ENCODE peak calls at places on chromosomes 16 and 17, in four cellular contexts. I, W, C and F are unnamed samples.

GRCh38 chr17:47810200-47810821 is 11.3 kb downstream of the OSBPL7 start:
- DNase-seq in I (no peak), W (peak; percentile 70), C (peak; percentile 74), F (no peak)

GRCh38 chr16:81453091-81453728 is 8.6 kb downstream of the CMIP start:
- DNase-seq in I (no peak), W (no peak), C (no peak), F (no peak)

GRCh38 chr17:21029032-21029431 is 13.8 kb downstream of the USP22 start:
- DNase-seq in I (no peak), W (no peak), C (no peak), F (no peak)

GRCh38 chr17:74833501-74834361 is 26.0 kb downstream of the GRIN2C start:
- DNase-seq in I (no peak), W (no peak), C (no peak), F (no peak)

GRCh38 chr16:82639666-82640336 is 13.0 kb downstream of the CDH13 start:
- DNase-seq in I (peak; percentile 47), W (peak; percentile 63), C (peak; percentile 46), F (no peak)

GRCh38 chr16:77788196-77789084 is at the start of gene VAT1L:
- DNase-seq in I (peak; percentile 60), W (no peak), C (no peak), F (no peak)

GRCh38 chr17:79622201-79622601 is 11.3 kb upstream of the RBFOX3 start:
- DNase-seq in I (no peak), W (no peak), C (no peak), F (no peak)

GRCh38 chr16:3047387-3047720 is 993 bp downstream of the MMP25 start:
- DNase-seq in I (no peak), W (no peak), C (no peak), F (no peak)

GRCh38 chr17:56661906-56662305 is 68.4 kb downstream of the NOG start:
- DNase-seq in I (no peak), W (no peak), C (no peak), F (no peak)

GRCh38 chr17:2996208-2996855 is 67.1 kb downstream of the OR1D5 start:
- DNase-seq in I (no peak), W (no peak), C (no peak), F (no peak)

GRCh38 chr16:30526137-30526822 is at the start of gene ZNF768:
- DNase-seq in I (peak; percentile 80), W (peak; percentile 91), C (peak; percentile 38), F (no peak)

GRCh38 chr16:49483651-49484451 is 110.2 kb downstream of the C16orf78 start:
- DNase-seq in I (no peak), W (no peak), C (no peak), F (no peak)

GRCh38 chr16:18983565-18984424 is at the start of gene TMC7:
- DNase-seq in I (peak; percentile 90), W (peak; percentile 90), C (peak; percentile 91), F (no peak)

GRCh38 chr17:14318906-14319205 is 18.0 kb downstream of the HS3ST3B1 start:
- DNase-seq in I (no peak), W (no peak), C (no peak), F (no peak)

GRCh38 chr17:21539146-21539545 is 153.2 kb upstream of the KCNJ18 start:
- DNase-seq in I (no peak), W (no peak), C (no peak), F (no peak)

GRCh38 chr17:44324092-44324570 is 492 bp downstream of the SLC25A39 start:
- DNase-seq in I (no peak), W (no peak), C (no peak), F (no peak)

GRCh38 chr17:1366234-1366633 is 33.8 kb downstream of the YWHAE start:
- DNase-seq in I (no peak), W (no peak), C (no peak), F (no peak)

GRCh38 chr17:51585514-51586104 is 325.3 kb downstream of the UTP18 start:
- DNase-seq in I (peak; percentile 25), W (no peak), C (peak; percentile 30), F (no peak)

GRCh38 chr17:81528651-81529436 is 667 bp downstream of the FSCN2 start:
- DNase-seq in I (no peak), W (no peak), C (no peak), F (no peak)

GRCh38 chr16:66832661-66833305 is 2.0 kb upstream of the NAE1 start:
- DNase-seq in I (peak; percentile 5), W (no peak), C (no peak), F (no peak)

GRCh38 chr17:79036609-79037008 is 12.6 kb downstream of the C1QTNF1 start:
- DNase-seq in I (no peak), W (no peak), C (no peak), F (no peak)

GRCh38 chr16:10846213-10846998 is 27.8 kb upstream of the TVP23A start:
- DNase-seq in I (no peak), W (no peak), C (no peak), F (no peak)

GRCh38 chr17:8606415-8606814 is 24.1 kb downstream of the MYH10 start:
- DNase-seq in I (no peak), W (no peak), C (no peak), F (no peak)

GRCh38 chr16:79950932-79951719 is 350.6 kb upstream of the MAF start:
- DNase-seq in I (no peak), W (no peak), C (no peak), F (no peak)

GRCh38 chr17:62933986-62934385 is 32.0 kb upstream of the TANC2 start:
- DNase-seq in I (no peak), W (no peak), C (no peak), F (no peak)

GRCh38 chr16:57403965-57404817 is at the start of gene CCL17:
- DNase-seq in I (no peak), W (no peak), C (no peak), F (no peak)

GRCh38 chr16:11662582-11662981 is 5.7 kb upstream of the SNN start:
- DNase-seq in I (no peak), W (no peak), C (no peak), F (no peak)

GRCh38 chr17:67421869-67422273 is 44.8 kb downstream of the PITPNC1 start:
- DNase-seq in I (no peak), W (no peak), C (peak; percentile 39), F (peak; percentile 61)

GRCh38 chr17:42679492-42680330 is 1.9 kb downstream of the CCR10 start:
- DNase-seq in I (peak; percentile 76), W (peak; percentile 44), C (no peak), F (no peak)

GRCh38 chr17:42677921-42678781 is 1.4 kb upstream of the PLEKHH3 start:
- DNase-seq in I (peak; percentile 78), W (peak; percentile 88), C (peak; percentile 98), F (no peak)

GRCh38 chr17:42677012-42677857 is 441 bp upstream of the PLEKHH3 start:
- DNase-seq in I (peak; percentile 96), W (peak; percentile 95), C (peak; percentile 99), F (peak; percentile 99)

GRCh38 chr17:42680331-42680808 is 1.3 kb downstream of the CCR10 start:
- DNase-seq in I (no peak), W (peak; percentile 68), C (no peak), F (no peak)

DNA sequence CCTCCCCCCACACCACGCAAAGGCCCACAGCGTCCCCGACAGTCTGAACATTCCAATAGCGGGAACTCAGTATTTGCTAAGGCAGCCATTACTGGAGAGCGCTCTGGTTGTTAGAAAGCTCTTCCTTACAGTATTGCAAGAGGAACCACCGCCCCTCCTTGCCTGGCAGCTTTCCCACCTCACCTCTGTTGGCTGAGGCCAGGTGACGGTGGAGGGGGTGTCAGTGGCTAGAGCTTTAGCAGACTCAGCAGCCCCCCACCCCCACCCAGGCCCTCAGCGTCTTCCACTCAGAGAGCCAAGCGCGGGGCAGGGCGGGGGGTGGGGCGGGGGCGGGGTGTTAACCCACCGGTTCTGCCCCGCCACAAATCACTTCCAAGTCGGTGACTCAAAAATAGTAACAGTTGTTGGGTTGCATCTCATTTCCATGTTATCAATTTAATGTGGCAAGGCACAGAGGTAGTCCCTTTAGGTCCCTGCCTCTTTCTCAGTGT is 2.3 kb upstream of the PLEKHH3 start:
- DNase-seq in I (no peak), W (peak; percentile 46), C (peak; percentile 66), F (no peak)
- TF ChIP-seq TARDBP in I (no peak), W (no peak), C (no peak), F (no peak)

GRCh38 chr16:56364865-56365264 is 60.5 kb downstream of the AMFR start:
- DNase-seq in I (no peak), W (no peak), C (no peak), F (no peak)
- TF ChIP-seq TARDBP in I (no peak), W (no peak), C (no peak), F (no peak)

GRCh38 chr17:77675411-77675810 is 283.1 kb upstream of the TNRC6C start:
- DNase-seq in I (no peak), W (no peak), C (no peak), F (no peak)

GRCh38 chr17:77675816-77676799 is 282.4 kb upstream of the TNRC6C start:
- DNase-seq in I (no peak), W (no peak), C (no peak), F (no peak)

GRCh38 chr17:77679589-77679988 is 278.9 kb upstream of the TNRC6C start:
- DNase-seq in I (no peak), W (no peak), C (no peak), F (no peak)

GRCh38 chr17:77677210-77677609 is 281.3 kb upstream of the TNRC6C start:
- DNase-seq in I (no peak), W (no peak), C (no peak), F (no peak)

GRCh38 chr17:77677637-77678036 is 280.9 kb upstream of the TNRC6C start:
- DNase-seq in I (no peak), W (no peak), C (no peak), F (no peak)
- TF ChIP-seq TARDBP in I (no peak), W (no peak), C (no peak), F (no peak)

GRCh38 chr16:50743575-50744225 is 1.8 kb downstream of the CYLD start:
- DNase-seq in I (no peak), W (no peak), C (no peak), F (no peak)

GRCh38 chr16:50742521-50743150 is 750 bp downstream of the CYLD start:
- DNase-seq in I (peak; percentile 25), W (peak; percentile 21), C (no peak), F (no peak)

GRCh38 chr16:50745940-50746339 is 4.1 kb downstream of the CYLD start:
- DNase-seq in I (no peak), W (no peak), C (no peak), F (no peak)

GRCh38 chr16:50747206-50747956 is 5.5 kb downstream of the CYLD start:
- DNase-seq in I (no peak), W (no peak), C (peak; percentile 46), F (peak; percentile 57)

GRCh38 chr16:50744911-50745310 is 3.0 kb downstream of the CYLD start:
- DNase-seq in I (no peak), W (no peak), C (no peak), F (no peak)
- TF ChIP-seq TARDBP in I (no peak), W (no peak), C (no peak), F (no peak)